ENCODE peak calls at places on chromosome 13, in nine cellular contexts. R is endothelial cell of umbilical vein, J is right lobe of liver, M is sigmoid colon, L is ovary, Q is pancreas, K is fibroblast of lung, F is colonic mucosa, O is gastrocnemius medialis. T is an unnamed sample. For H3K36me3 and H3K4me1, the result is how much of the 10 kb centered on the place peaks cover.

GRCh38 chr13:101618440-101619187 is 166.1 kb downstream of the ITGBL1 start:
- DNase-seq in R (no peak), J (no peak), M (no peak), L (no peak), Q (no peak), K (no peak), F (no peak), O (no peak), T (no peak)

GRCh38 chr13:82070411-82070810 is 1729.5 kb upstream of the SPRY2 start:
- DNase-seq in R (no peak), J (no peak), M (no peak), L (no peak), Q (no peak), K (no peak), F (no peak), O (no peak), T (no peak)

GRCh38 chr13:36158606-36159005 is 27.4 kb upstream of the DCLK1 start:
- DNase-seq in R (no peak), J (no peak), M (no peak), L (no peak), Q (no peak), K (peak), F (no peak), O (no peak), T (no peak)

GRCh38 chr13:63517376-63517775 is 2101.7 kb upstream of the PCDH20 start:
- DNase-seq in R (no peak), J (no peak), M (no peak), L (no peak), Q (no peak), K (peak), F (no peak), O (no peak), T (no peak)

GRCh38 chr13:37382156-37382555 is 216.4 kb downstream of the POSTN start:
- DNase-seq in R (no peak), J (no peak), M (no peak), L (no peak), Q (no peak), K (peak), F (no peak), O (no peak), T (no peak)

GRCh38 chr13:41565221-41565620 is 107.9 kb downstream of the RGCC start:
- DNase-seq in R (peak), J (no peak), M (no peak), L (no peak), Q (no peak), K (peak), F (no peak), O (no peak), T (no peak)

GRCh38 chr13:23899555-23899954 is 2.3 kb upstream of the C1QTNF9B start:
- DNase-seq in R (peak), J (no peak), M (no peak), L (peak), Q (no peak), K (peak), F (peak), O (no peak), T (no peak)

GRCh38 chr13:60572855-60573254 is 175.8 kb downstream of the TDRD3 start:
- DNase-seq in R (no peak), J (no peak), M (no peak), L (no peak), Q (no peak), K (peak), F (no peak), O (no peak), T (no peak)

GRCh38 chr13:51861728-51862300 is at the start of gene CCDC70:
- DNase-seq in R (peak), J (no peak), M (no peak), L (no peak), Q (no peak), K (peak), F (no peak), O (no peak), T (no peak)

GRCh38 chr13:99813346-99814095 is 158.0 kb downstream of the ZIC5 start:
- DNase-seq in R (no peak), J (no peak), M (no peak), L (no peak), Q (no peak), K (no peak), F (no peak), O (no peak), T (no peak)

GRCh38 chr13:27024062-27024461 is 147.5 kb downstream of the USP12 start:
- DNase-seq in R (no peak), J (no peak), M (no peak), L (no peak), Q (no peak), K (no peak), F (no peak), O (no peak), T (no peak)

GRCh38 chr13:84405286-84405685 is 523.0 kb upstream of the SLITRK1 start:
- DNase-seq in R (no peak), J (no peak), M (no peak), L (no peak), Q (no peak), K (peak), F (no peak), O (no peak), T (no peak)

GRCh38 chr13:100646030-100646673 is 28.4 kb downstream of the TMTC4 start:
- DNase-seq in R (peak), J (no peak), M (no peak), L (no peak), Q (no peak), K (peak), F (no peak), O (no peak), T (no peak)

GRCh38 chr13:33322474-33322827 is 36.9 kb upstream of the STARD13 start:
- DNase-seq in R (no peak), J (no peak), M (peak), L (peak), Q (no peak), K (peak), F (no peak), O (peak), T (peak)

GRCh38 chr13:33953203-33953602 is 135.3 kb downstream of the RFC3 start:
- DNase-seq in R (peak), J (no peak), M (no peak), L (no peak), Q (no peak), K (peak), F (no peak), O (no peak), T (no peak)

GRCh38 chr13:107927557-107927956 is 287.8 kb downstream of the LIG4 start:
- DNase-seq in R (no peak), J (no peak), M (no peak), L (no peak), Q (no peak), K (no peak), F (no peak), O (no peak), T (no peak)

GRCh38 chr13:32019612-32020233 is 11.9 kb upstream of the FRY start:
- DNase-seq in R (peak), J (no peak), M (no peak), L (peak), Q (peak), K (peak), F (peak), O (no peak), T (peak)

GRCh38 chr13:76848596-76848995 is 37.6 kb downstream of the KCTD12 start:
- DNase-seq in R (no peak), J (no peak), M (peak), L (peak), Q (no peak), K (no peak), F (no peak), O (peak), T (no peak)

GRCh38 chr13:55073000-55073399 is 2044.4 kb downstream of the OLFM4 start:
- DNase-seq in R (no peak), J (no peak), M (no peak), L (no peak), Q (no peak), K (no peak), F (no peak), O (no peak), T (no peak)

GRCh38 chr13:47281981-47282380 is 385.1 kb upstream of the HTR2A start:
- DNase-seq in R (no peak), J (no peak), M (no peak), L (no peak), Q (no peak), K (no peak), F (no peak), O (no peak), T (no peak)

GRCh38 chr13:74586839-74587238 is 452.6 kb upstream of the KLF12 start:
- DNase-seq in R (no peak), J (no peak), M (no peak), L (no peak), Q (no peak), K (peak), F (no peak), O (no peak), T (no peak)

GRCh38 chr13:106241974-106242373 is 293.5 kb downstream of the EFNB2 start:
- DNase-seq in R (no peak), J (no peak), M (no peak), L (no peak), Q (no peak), K (peak), F (no peak), O (no peak), T (no peak)

GRCh38 chr13:97342136-97342535 is 91.8 kb upstream of the RAP2A start:
- DNase-seq in R (no peak), J (no peak), M (no peak), L (no peak), Q (no peak), K (no peak), F (no peak), O (no peak), T (no peak)

GRCh38 chr13:28425796-28426195 is 69.1 kb downstream of the FLT1 start:
- DNase-seq in R (no peak), J (no peak), M (no peak), L (no peak), Q (no peak), K (no peak), F (no peak), O (no peak), T (no peak)

GRCh38 chr13:45627656-45628055 is 12.1 kb upstream of the ERICH6B start:
- DNase-seq in R (no peak), J (no peak), M (no peak), L (no peak), Q (no peak), K (no peak), F (no peak), O (no peak), T (no peak)

GRCh38 chr13:45628094-45628493 is 12.6 kb upstream of the ERICH6B start:
- DNase-seq in R (no peak), J (no peak), M (no peak), L (no peak), Q (no peak), K (no peak), F (no peak), O (no peak), T (no peak)

GRCh38 chr13:45621950-45622349 is 6.4 kb upstream of the ERICH6B start:
- DNase-seq in R (no peak), J (no peak), M (no peak), L (no peak), Q (no peak), K (no peak), F (no peak), O (no peak), T (no peak)

GRCh38 chr13:45626731-45627374 is 11.3 kb upstream of the ERICH6B start:
- DNase-seq in R (peak), J (no peak), M (no peak), L (no peak), Q (no peak), K (peak), F (no peak), O (no peak), T (no peak)

GRCh38 chr13:45623516-45624090 is 8.1 kb upstream of the ERICH6B start:
- DNase-seq in R (peak), J (no peak), M (no peak), L (no peak), Q (no peak), K (no peak), F (no peak), O (no peak), T (no peak)
- H3K36me3 ChIP-seq in R (under half), J (under half), M (under half), L (under half), Q (under half), K (under half), F (under half), O (under half), T (under half)

DNA sequence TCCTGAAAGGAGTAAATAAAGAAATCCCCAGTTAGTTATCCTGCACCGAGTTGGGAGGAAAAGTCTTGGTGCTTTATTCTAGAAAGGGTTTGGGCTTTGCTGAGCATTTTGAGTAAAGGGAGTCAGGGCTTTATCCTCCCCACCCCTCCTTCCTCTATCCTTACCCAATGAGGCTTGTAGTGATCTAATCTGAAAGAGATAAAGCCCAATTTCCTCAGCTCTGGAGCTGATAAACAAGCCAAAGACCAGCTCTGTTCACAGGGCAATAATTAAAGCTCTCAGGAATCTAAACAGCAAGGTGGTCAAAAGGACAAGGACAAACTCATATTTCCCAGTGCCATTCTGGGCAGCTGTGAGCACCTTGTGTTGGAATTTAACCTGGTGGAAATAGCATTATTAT is 188.9 kb upstream of the TSC22D1 start:
- DNase-seq in R (no peak), J (no peak), M (no peak), L (no peak), Q (peak), K (no peak), F (peak), O (no peak), T (no peak)
- H3K4me3 ChIP-seq in R (no peak), J (no peak), M (no peak), L (no peak), Q (no peak), K (no peak), F (no peak), O (no peak), T (no peak)

GRCh38 chr13:42746846-42747245 is 34.5 kb upstream of the FAM216B start:
- DNase-seq in R (no peak), J (no peak), M (no peak), L (no peak), Q (no peak), K (peak), F (no peak), O (no peak), T (no peak)
- H3K4me1 ChIP-seq in R (under half), J (under half), M (under half), L (under half), Q (under half), K (under half), F (under half), O (under half), T (under half)

GRCh38 chr13:46015374-46015773 is 37.2 kb downstream of the ZC3H13 start:
- DNase-seq in R (no peak), J (no peak), M (no peak), L (no peak), Q (no peak), K (peak), F (no peak), O (no peak), T (no peak)
- H3K36me3 ChIP-seq in R (under half), J (under half), M (under half), L (under half), Q (under half), K (under half), F (under half), O (under half), T (under half)

DNA sequence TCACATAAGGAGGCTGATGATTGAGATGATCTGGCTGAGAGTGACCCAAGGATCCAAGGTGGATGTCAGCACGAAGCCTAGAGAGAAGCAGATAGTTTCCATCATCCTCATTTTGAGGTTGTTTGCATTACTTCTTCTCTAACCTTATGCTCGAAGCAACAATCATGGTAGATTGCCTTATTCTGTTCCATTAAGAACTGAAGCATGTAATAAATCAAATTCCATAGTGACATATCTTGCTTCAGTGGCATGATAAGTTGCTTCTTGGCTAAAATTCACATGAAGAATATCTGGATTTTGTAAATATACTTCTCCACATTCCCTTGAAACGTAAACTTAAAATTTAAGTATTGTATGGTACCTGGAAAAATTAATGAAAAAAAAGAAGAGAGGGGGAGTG is 377.8 kb upstream of the DACH1 start:
- DNase-seq in R (no peak), J (no peak), M (no peak), L (no peak), Q (no peak), K (no peak), F (no peak), O (no peak), T (no peak)
- H3K4me3 ChIP-seq in R (no peak), J (no peak), M (no peak), L (no peak), Q (no peak), K (no peak), F (no peak), O (no peak), T (no peak)

GRCh38 chr13:112731667-112732616 is 42.1 kb downstream of the ATP11A start:
- DNase-seq in R (no peak), J (peak), M (no peak), L (no peak), Q (no peak), K (no peak), F (no peak), O (no peak), T (no peak)

GRCh38 chr13:112730157-112730671 is 40.4 kb downstream of the ATP11A start:
- DNase-seq in R (no peak), J (no peak), M (peak), L (no peak), Q (no peak), K (no peak), F (no peak), O (peak), T (peak)

GRCh38 chr13:112728375-112729126 is 38.7 kb downstream of the ATP11A start:
- DNase-seq in R (no peak), J (no peak), M (peak), L (no peak), Q (no peak), K (no peak), F (no peak), O (no peak), T (no peak)

GRCh38 chr13:112727581-112727980 is 37.7 kb downstream of the ATP11A start:
- DNase-seq in R (no peak), J (no peak), M (no peak), L (no peak), Q (no peak), K (no peak), F (no peak), O (peak), T (peak)

GRCh38 chr13:112729408-112729807 is 39.6 kb downstream of the ATP11A start:
- DNase-seq in R (no peak), J (no peak), M (peak), L (no peak), Q (no peak), K (no peak), F (no peak), O (peak), T (no peak)
- H3K4me1 ChIP-seq in R (under half), J (under half), M (under half), L (under half), Q (under half), K (under half), F (under half), O (under half), T (under half)

GRCh38 chr13:68667863-68668262 is 1437.7 kb upstream of the PCDH9 start:
- DNase-seq in R (no peak), J (no peak), M (no peak), L (no peak), Q (no peak), K (no peak), F (no peak), O (no peak), T (no peak)

GRCh38 chr13:68666774-68667397 is 1436.8 kb upstream of the PCDH9 start:
- DNase-seq in R (no peak), J (no peak), M (no peak), L (no peak), Q (no peak), K (no peak), F (no peak), O (no peak), T (no peak)
- H3K36me3 ChIP-seq in R (under half), J (under half), M (under half), L (under half), Q (under half), K (under half), F (under half), O (under half), T (under half)

DNA sequence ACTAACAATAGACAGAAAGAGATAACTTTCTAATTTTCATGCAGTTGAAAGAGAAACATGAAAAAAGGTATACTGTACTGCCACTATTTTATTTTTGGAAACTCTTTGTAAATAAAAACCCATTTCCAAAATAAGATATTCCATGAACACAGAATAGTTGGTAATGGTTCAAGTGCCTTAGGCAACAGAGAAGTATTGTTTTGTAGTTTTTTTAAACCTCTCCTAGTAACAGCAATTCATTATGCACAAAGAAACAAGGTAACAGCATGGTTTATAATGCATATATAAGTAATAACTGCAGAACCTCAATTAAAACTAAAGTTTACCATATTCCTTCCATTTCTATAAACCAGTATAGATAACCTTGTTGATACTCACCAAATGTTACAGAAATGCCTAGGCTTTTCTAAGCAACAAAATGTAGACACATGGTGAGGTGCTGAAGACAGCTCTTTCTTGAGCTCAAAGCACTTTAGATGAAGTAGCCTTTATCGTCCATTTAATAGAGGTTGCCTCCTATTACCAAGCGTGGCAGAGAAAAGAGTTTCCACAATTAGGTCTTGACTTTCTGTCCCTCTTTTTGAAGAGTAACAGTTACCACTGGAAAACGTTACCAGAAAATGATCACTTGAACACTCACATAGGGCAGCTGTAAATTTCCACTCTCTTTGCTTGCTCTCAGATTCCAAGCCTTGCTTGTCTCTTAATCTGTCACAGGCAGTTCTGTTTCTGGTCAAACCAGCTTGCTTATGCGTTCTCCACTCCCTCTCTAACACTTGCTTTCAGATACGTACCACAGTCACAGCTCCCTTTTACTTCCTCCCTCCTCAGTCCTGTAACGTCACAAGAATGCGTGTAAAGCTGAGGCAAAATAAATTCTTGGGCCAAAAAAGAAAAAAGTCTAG is 42.9 kb downstream of the CAB39L start:
- DNase-seq in R (no peak), J (no peak), M (peak), L (peak), Q (peak), K (peak), F (peak), O (no peak), T (no peak)
- H3K4me3 ChIP-seq in R (no peak), J (no peak), M (peak), L (peak), Q (peak), K (peak), F (peak), O (peak), T (no peak)

T was measured in Peyer's patch.